ENCODE peak calls at places on chromosomes 16 and 17, in seven cellular contexts. C is H9, O is mammary epithelial cell, N is IMR-90, Z is HCT116, A is PC-9, Q is GM23248. P is an unnamed sample.

GRCh38 chr16:19127205-19127604 is 13.4 kb downstream of the ITPRIPL2 start:
- DNase-seq in C (no peak), O (no peak), N (no peak), Z (no peak), A (no peak), Q (no peak), P (no peak)

GRCh38 chr16:81148277-81148676 is 52.1 kb upstream of the GCSH start:
- DNase-seq in C (no peak), O (no peak), N (no peak), Z (no peak), A (no peak), Q (no peak), P (no peak)

GRCh38 chr17:10757067-10757466 is 27.2 kb upstream of the TMEM220 start:
- DNase-seq in C (no peak), O (no peak), N (no peak), Z (no peak), A (no peak), Q (no peak), P (no peak)

GRCh38 chr17:81348097-81349055 is 46.9 kb upstream of the BAHCC1 start:
- DNase-seq in C (peak; percentile 33), O (no peak), N (no peak), Z (no peak), A (peak; percentile 70), Q (no peak), P (no peak)

GRCh38 chr17:67322039-67322787 is 44.2 kb downstream of the PSMD12 start:
- DNase-seq in C (peak; percentile 90), O (peak; percentile 8), N (no peak), Z (no peak), A (no peak), Q (no peak), P (no peak)

GRCh38 chr16:25012525-25012991 is 2.6 kb downstream of the ARHGAP17 start:
- DNase-seq in C (no peak), O (peak; percentile 57), N (peak; percentile 76), Z (no peak), A (no peak), Q (peak; percentile 94), P (no peak)

GRCh38 chr17:11739848-11740247 is 141.6 kb downstream of the DNAH9 start:
- DNase-seq in C (no peak), O (no peak), N (no peak), Z (no peak), A (no peak), Q (no peak), P (no peak)

GRCh38 chr17:78131172-78132085 is 858 bp downstream of the TMC8 start:
- DNase-seq in C (no peak), O (no peak), N (no peak), Z (no peak), A (no peak), Q (peak; percentile 41), P (peak; percentile 53)

GRCh38 chr16:4693956-4694663 is 748 bp downstream of the NUDT16L1 start:
- DNase-seq in C (peak; percentile 49), O (peak; percentile 29), N (peak; percentile 38), Z (no peak), A (peak; percentile 54), Q (peak; percentile 62), P (peak; percentile 55)

GRCh38 chr16:77171750-77172635 is 19.0 kb upstream of the MON1B start:
- DNase-seq in C (no peak), O (peak; percentile 51), N (peak; percentile 59), Z (peak; percentile 49), A (peak; percentile 21), Q (peak; percentile 68), P (peak; percentile 32)

GRCh38 chr17:10019941-10020403 is 114.9 kb upstream of the RCVRN start:
- DNase-seq in C (no peak), O (no peak), N (no peak), Z (no peak), A (no peak), Q (no peak), P (no peak)

GRCh38 chr17:37373530-37374159 is 2.1 kb upstream of the C17orf78 start:
- DNase-seq in C (peak; percentile 89), O (peak; percentile 78), N (peak; percentile 87), Z (peak; percentile 76), A (peak; percentile 73), Q (peak; percentile 86), P (peak; percentile 80)

GRCh38 chr16:63289834-63290460 is 1253.7 kb upstream of the CDH8 start:
- DNase-seq in C (peak; percentile 68), O (no peak), N (no peak), Z (no peak), A (peak; percentile 27), Q (peak; percentile 38), P (peak; percentile 25)

GRCh38 chr16:4049031-4049430 is 67.2 kb downstream of the ADCY9 start:
- DNase-seq in C (no peak), O (no peak), N (no peak), Z (no peak), A (no peak), Q (no peak), P (no peak)

GRCh38 chr17:6948562-6948961 is 47.3 kb upstream of the ALOX12 start:
- DNase-seq in C (no peak), O (no peak), N (no peak), Z (no peak), A (no peak), Q (peak; percentile 41), P (no peak)

GRCh38 chr17:78114831-78115723 is 13.5 kb downstream of the TMC6 start:
- DNase-seq in C (no peak), O (no peak), N (no peak), Z (no peak), A (no peak), Q (no peak), P (no peak)

GRCh38 chr16:2088759-2089358 is 41.1 kb downstream of the TSC2 start:
- DNase-seq in C (no peak), O (peak; percentile 47), N (no peak), Z (no peak), A (no peak), Q (no peak), P (no peak)

GRCh38 chr17:62860962-62861873 is 53.1 kb upstream of the MARCHF10 start:
- DNase-seq in C (no peak), O (no peak), N (peak; percentile 13), Z (no peak), A (peak; percentile 79), Q (no peak), P (no peak)

GRCh38 chr17:1714488-1714979 is 4.4 kb upstream of the TLCD2 start:
- DNase-seq in C (peak; percentile 98), O (peak; percentile 92), N (peak; percentile 97), Z (peak; percentile 74), A (peak; percentile 100), Q (peak; percentile 100), P (peak; percentile 31)

GRCh38 chr17:27379863-27380533 is 76.2 kb upstream of the KSR1 start:
- DNase-seq in C (no peak), O (peak; percentile 27), N (peak; percentile 43), Z (no peak), A (peak; percentile 71), Q (peak; percentile 75), P (no peak)

GRCh38 chr17:43363181-43363925 is 35.4 kb upstream of the ARL4D start:
- DNase-seq in C (no peak), O (no peak), N (no peak), Z (no peak), A (no peak), Q (no peak), P (no peak)

GRCh38 chr17:51054748-51055147 is 65.9 kb downstream of the SPAG9 start:
- DNase-seq in C (no peak), O (no peak), N (no peak), Z (no peak), A (no peak), Q (no peak), P (no peak)

GRCh38 chr16:67571464-67571863 is 9.1 kb downstream of the CTCF start:
- DNase-seq in C (no peak), O (no peak), N (peak; percentile 45), Z (no peak), A (no peak), Q (peak; percentile 37), P (no peak)

GRCh38 chr17:180380-181212 is 854 bp downstream of the DOC2B start:
- DNase-seq in C (no peak), O (no peak), N (no peak), Z (no peak), A (no peak), Q (peak; percentile 24), P (no peak)

GRCh38 chr16:68776821-68777485 is 39.9 kb downstream of the CDH1 start:
- DNase-seq in C (no peak), O (peak; percentile 56), N (no peak), Z (no peak), A (no peak), Q (no peak), P (no peak)

GRCh38 chr16:56606071-56606687 is 2.2 kb upstream of the MT2A start:
- DNase-seq in C (no peak), O (peak; percentile 86), N (peak; percentile 79), Z (peak; percentile 48), A (no peak), Q (peak; percentile 89), P (no peak)

GRCh38 chr17:16352303-16352837 is 899 bp downstream of the CENPV start:
- DNase-seq in C (peak; percentile 76), O (peak; percentile 19), N (peak; percentile 30), Z (no peak), A (peak; percentile 8), Q (peak; percentile 66), P (peak; percentile 59)

GRCh38 chr17:3890893-3891219 is 2.0 kb downstream of the CAMKK1 start:
- DNase-seq in C (no peak), O (no peak), N (no peak), Z (no peak), A (no peak), Q (no peak), P (no peak)

GRCh38 chr16:14015948-14016347 is 55.2 kb upstream of the MRTFB start:
- DNase-seq in C (no peak), O (peak; percentile 55), N (peak; percentile 90), Z (no peak), A (no peak), Q (peak; percentile 92), P (no peak)

DNA sequence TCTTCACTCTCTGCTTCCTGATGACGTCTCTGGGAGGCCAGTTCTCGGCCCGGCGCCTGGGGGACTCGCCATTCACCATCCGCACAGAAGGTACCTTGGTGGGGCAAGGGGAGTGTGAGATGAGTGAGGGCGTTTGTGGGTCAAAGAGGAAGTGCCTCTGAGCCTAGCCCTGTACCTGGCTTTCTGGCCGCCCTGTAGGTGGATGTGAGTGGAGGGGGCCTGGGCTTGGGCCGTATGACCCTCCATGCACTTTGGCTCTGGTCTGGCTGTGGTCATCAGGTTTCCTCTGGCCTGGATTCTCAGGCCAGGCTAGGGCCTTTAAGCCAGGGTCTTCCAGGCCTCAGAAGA is 4.6 kb downstream of the MGAT5B start:
- DNase-seq in C (no peak), O (no peak), N (no peak), Z (no peak), A (no peak), Q (no peak), P (no peak)
- H3K4me2 ChIP-seq in C (no peak overlapping the region), O (peak overlapping the region; percentile 59), N (no peak overlapping the region), Z (peak overlapping the region; percentile 66), A (peak overlapping the region; percentile 55), Q (peak overlapping the region; percentile 41), P (no peak overlapping the region)

GRCh38 chr16:57986196-57986595 is 14.3 kb downstream of the ZNF319 start:
- DNase-seq in C (no peak), O (no peak), N (no peak), Z (no peak), A (no peak), Q (no peak), P (no peak)
- H3K27me3 ChIP-seq in C (peaks cover 11% of the 10 kb centered on the region), O (no peaks in the 10 kb centered on the region), N (peaks cover 40% of the 10 kb centered on the region), Z (no peaks in the 10 kb centered on the region), A (no peaks in the 10 kb centered on the region), Q (peaks cover 9% of the 10 kb centered on the region), P (no peaks in the 10 kb centered on the region)

GRCh38 chr17:75447951-75448856 is 8.2 kb upstream of the TMEM94 start:
- DNase-seq in C (no peak), O (no peak), N (peak; percentile 23), Z (no peak), A (no peak), Q (no peak), P (no peak)
- H3K4me2 ChIP-seq in C (no peak overlapping the region), O (no peak overlapping the region), N (no peak overlapping the region), Z (no peak overlapping the region), A (no peak overlapping the region), Q (no peak overlapping the region), P (no peak overlapping the region)

GRCh38 chr16:89918453-89919347 is at the start of gene MC1R:
- DNase-seq in C (peak; percentile 75), O (no peak), N (peak; percentile 21), Z (peak; percentile 26), A (no peak), Q (peak; percentile 68), P (no peak)
- H3K27me3 ChIP-seq in C (no peaks in the 10 kb centered on the region), O (no peaks in the 10 kb centered on the region), N (no peaks in the 10 kb centered on the region), Z (no peaks in the 10 kb centered on the region), A (no peaks in the 10 kb centered on the region), Q (no peaks in the 10 kb centered on the region), P (peaks cover 32% of the 10 kb centered on the region)

P was measured in DND-41.